ENCODE peak calls at places on chromosomes 2 and 18, in four cellular contexts. W, L, D and C are unnamed samples.

GRCh38 chr2:44945676-44946427 is 4.3 kb downstream of the SIX3 start:
- DNase-seq in W (no peak), L (no peak), D (no peak), C (no peak)

GRCh38 chr2:232898592-232899541 is 28.8 kb downstream of the SNORC start:
- DNase-seq in W (no peak), L (no peak), D (peak), C (no peak)

GRCh38 chr2:231409773-231410172 is 14.3 kb downstream of the B3GNT7 start:
- DNase-seq in W (no peak), L (no peak), D (no peak), C (no peak)

GRCh38 chr2:49251766-49252165 is 97.5 kb upstream of the FSHR start:
- DNase-seq in W (no peak), L (no peak), D (peak), C (no peak)

GRCh38 chr2:96687266-96687665 is 44.7 kb downstream of the FER1L5 start:
- DNase-seq in W (no peak), L (no peak), D (no peak), C (no peak)

GRCh38 chr2:228767196-228767595 is 503.9 kb downstream of the PID1 start:
- DNase-seq in W (no peak), L (no peak), D (peak), C (no peak)

GRCh38 chr2:28736034-28736433 is 15.6 kb upstream of the PPP1CB start:
- DNase-seq in W (no peak), L (peak), D (no peak), C (peak)

GRCh38 chr18:70683263-70683662 is 394.4 kb downstream of the SOCS6 start:
- DNase-seq in W (no peak), L (no peak), D (no peak), C (no peak)

GRCh38 chr2:30588891-30589495 is 141.9 kb downstream of the LCLAT1 start:
- DNase-seq in W (no peak), L (no peak), D (peak), C (no peak)

GRCh38 chr2:204108301-204108700 is 171.7 kb downstream of the ICOS start:
- DNase-seq in W (no peak), L (no peak), D (no peak), C (no peak)

GRCh38 chr2:41061371-41061770 is 609.5 kb upstream of the SLC8A1 start:
- DNase-seq in W (no peak), L (no peak), D (peak), C (no peak)

GRCh38 chr2:110959233-110959632 is 161.5 kb upstream of the BCL2L11 start:
- DNase-seq in W (no peak), L (no peak), D (no peak), C (no peak)

GRCh38 chr2:43486604-43487003 is 109.2 kb downstream of the THADA start:
- DNase-seq in W (no peak), L (no peak), D (no peak), C (no peak)

GRCh38 chr2:188701836-188702235 is 272.3 kb upstream of the COL3A1 start:
- DNase-seq in W (no peak), L (no peak), D (peak), C (no peak)

GRCh38 chr2:200350796-200351195 is 44.3 kb downstream of the SPATS2L start:
- DNase-seq in W (no peak), L (no peak), D (peak), C (no peak)

DNA sequence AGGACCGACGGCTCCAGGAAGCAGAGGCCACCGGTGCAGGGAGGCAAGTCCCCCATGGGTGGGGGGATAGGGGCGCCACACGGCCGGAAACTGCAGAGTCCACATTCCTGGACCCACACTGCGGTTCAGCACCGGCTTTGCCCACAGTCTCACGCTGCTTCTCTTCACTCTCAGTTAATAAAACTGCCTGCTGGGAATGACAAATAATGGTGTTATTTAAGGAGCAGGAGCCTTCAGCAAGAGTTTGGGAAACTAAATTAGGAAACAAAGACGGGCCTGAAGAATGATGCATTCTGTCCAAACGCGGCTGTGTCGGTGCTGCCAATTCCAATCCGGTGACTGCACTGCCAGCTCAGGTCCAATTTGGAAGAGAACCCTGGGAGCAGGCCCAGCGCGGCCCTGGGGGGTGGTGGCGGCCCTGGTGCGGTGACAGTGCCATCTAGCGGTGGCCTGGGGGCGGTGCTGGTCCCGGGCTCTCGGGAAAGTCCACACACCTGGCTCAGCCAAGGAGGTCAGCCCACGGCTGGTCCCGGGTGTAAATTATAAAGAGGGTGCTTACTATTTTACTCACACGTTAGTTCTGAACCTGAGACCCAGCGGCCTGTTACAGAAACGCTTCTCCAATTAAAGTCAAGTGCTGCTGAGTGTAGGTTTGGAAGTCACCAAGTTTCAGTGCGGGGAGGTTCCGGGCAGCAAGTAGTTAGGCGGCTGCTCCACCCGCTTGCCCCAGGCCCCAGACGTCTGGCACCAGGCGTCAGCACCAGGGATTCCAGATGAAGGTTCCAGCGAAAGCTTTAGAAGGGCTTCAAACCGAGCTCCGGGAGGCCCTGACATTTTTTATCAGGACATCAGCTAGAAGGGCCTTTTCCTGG is 73.2 kb upstream of the PXDN start:
- DNase-seq in W (peak), L (peak), D (peak), C (peak)
- H3K4me3 ChIP-seq in W (no peak), L (no peak), D (no peak), C (no peak)

GRCh38 chr2:70663411-70663810 is 104.6 kb downstream of the ADD2 start:
- DNase-seq in W (no peak), L (no peak), D (no peak), C (no peak)
- H3K27ac ChIP-seq in W (no peak), L (no peak), D (no peak), C (no peak)

DNA sequence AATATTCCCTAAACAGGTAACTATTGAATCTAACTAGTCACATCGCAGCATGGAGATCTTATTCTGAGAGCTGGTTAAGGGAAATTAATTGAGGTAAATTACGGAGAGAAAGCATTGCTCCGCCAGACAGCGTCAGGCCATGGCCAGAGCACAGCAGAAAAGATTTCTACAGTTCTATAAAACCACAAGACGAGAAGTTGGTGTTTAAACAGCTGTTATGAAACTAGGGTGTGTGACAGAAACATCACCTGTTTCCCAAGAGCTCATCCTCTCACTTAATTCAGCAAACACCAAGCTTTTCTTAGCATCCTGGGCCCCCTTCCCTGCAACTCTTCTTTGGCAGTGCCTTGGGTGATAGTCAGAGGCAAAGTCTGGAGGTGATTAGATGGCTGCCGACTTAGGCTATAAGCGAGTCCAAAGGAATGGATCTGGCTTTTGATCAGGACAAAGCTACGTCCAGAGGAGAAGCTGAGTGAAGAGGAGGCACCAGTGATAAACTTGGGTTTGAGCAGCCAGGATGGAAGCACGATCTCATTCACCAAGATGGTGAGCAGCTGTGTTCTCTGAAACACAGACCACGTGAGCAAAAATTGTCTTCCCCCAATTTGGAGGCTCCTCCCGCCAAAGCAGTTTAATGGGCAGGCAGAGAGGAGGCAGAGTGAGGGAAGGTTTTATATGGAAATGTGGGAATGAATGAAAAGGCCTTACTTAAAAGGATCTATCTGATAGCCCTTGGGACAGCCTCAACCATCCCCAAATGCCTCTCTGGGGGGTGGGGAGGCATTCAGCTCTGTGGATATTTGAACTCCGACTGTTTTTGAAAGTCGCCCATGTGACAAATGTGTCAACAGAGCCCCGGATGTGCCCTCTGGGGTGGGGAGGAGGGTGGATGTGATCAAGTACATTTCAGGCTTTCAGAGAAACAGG is 57.8 kb downstream of the PKDCC start:
- DNase-seq in W (no peak), L (no peak), D (no peak), C (no peak)
- TF ChIP-seq CTCF in W (no peak), L (no peak), D (no peak), C (no peak)

DNA sequence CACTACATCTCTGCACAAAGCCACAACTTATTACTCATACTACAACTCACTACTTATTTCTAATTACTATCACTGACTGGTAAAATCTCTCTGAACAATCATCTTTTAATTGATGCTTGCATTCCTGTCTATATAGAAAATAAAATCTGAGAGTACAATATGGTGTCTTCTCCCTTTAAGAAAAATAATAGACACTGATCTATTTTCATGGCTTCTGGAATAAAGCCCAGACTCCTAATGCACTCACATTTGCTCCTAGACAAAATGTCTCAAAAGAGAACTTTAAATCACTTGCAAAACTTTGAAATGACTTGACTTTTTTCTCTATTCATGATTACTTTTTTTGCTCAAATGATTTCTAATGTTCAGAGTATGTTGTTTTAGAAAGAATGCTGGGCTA is 28.7 kb downstream of the ESCO1 start:
- DNase-seq in W (no peak), L (no peak), D (no peak), C (no peak)
- H3K4me3 ChIP-seq in W (no peak), L (no peak), D (no peak), C (no peak)

DNA sequence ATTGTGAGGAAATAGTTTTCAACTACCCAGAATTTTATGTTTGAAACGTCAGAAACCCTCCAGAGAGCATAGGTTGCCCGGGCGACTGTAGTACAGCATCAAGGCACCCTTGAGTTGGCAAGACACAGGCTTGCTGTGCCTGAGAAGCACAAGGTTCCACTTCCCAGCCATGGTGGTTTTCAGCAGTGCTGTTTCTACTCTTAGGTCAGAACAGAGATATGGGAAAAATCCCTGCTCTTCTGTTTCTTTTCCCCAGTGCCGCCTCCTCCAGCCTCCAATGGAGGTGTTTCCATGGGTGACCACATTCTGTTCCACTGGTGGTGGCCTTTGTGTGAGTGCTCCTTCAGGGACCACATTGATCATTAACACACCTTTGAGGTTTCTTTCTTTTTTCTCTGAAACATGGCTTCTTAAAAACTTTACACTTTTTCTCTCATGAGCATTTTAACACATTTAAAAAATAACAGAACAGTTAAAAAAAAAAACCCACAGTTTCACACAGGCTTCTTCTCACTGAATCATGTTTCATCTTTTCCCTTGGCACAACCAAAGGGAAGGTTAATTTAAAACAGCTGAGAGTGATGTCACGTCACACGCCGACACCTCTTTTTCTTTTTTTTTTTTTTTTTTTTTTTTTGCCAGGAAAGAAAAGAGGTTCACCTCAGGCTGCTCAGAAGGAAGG is 229.3 kb upstream of the HDAC4 start:
- DNase-seq in W (no peak), L (no peak), D (no peak), C (no peak)
- H3K27ac ChIP-seq in W (no peak), L (peak), D (no peak), C (no peak)

GRCh38 chr2:102069311-102069974 is 73.1 kb upstream of the IL1R1 start:
- DNase-seq in W (no peak), L (no peak), D (no peak), C (no peak)

GRCh38 chr2:102072741-102073140 is 69.8 kb upstream of the IL1R1 start:
- DNase-seq in W (no peak), L (no peak), D (peak), C (no peak)

GRCh38 chr2:102073168-102073724 is 69.3 kb upstream of the IL1R1 start:
- DNase-seq in W (no peak), L (no peak), D (no peak), C (no peak)

GRCh38 chr2:102066554-102066953 is 74.8 kb downstream of the IL1R2 start:
- DNase-seq in W (no peak), L (no peak), D (no peak), C (no peak)

DNA sequence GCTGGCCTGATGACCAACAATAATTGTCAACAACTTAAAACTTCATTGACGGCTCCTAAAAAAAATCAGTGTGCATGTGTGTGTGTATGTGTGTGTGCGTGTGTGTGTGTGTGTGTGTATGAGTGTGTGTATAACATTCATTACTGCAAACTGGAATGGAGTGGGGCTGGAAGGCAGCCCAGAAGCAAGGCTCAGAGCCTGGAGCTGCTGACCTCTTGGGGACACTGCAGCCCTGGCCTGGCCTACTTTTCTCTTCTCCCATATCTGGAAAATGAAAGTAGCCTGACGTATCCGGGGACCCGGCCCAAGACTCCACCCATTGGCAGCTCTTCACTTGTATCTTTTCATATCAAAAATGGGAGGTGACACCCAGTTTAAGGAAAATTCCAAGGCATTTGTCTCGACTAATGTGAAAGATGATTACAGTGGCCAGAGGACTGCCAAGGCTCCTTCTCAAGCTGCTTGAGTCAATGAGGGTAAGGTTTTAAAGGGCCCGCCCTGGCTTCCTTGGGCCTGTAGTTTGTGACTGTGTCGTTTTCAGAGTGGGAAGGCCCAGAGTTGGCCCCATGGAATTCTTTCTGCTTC is 72.4 kb upstream of the IL1R1 start:
- DNase-seq in W (no peak), L (no peak), D (peak), C (no peak)
- TF ChIP-seq CTCF in W (no peak), L (no peak), D (peak), C (no peak)